ENCODE peak calls at places on chromosomes 4 and X, in nine cellular contexts. One of them, this sample, is unnamed. For H3K4me1, the result is how much of the 10 kb centered on the place peaks cover.

GRCh38 chrX:103175944-103176753 is 38.8 kb upstream of the BEX4 start:
- DNase-seq in SK-N-SH: peak
- DNase-seq in HepG2: peak
- DNase-seq in sigmoid colon: peak
- DNase-seq in transverse colon: peak
- DNase-seq in spleen: no peak
- DNase-seq in breast epithelium: peak
- DNase-seq in GM23338: peak
- DNase-seq in HCT116: no peak
- DNase-seq in this sample: peak

GRCh38 chr4:150117094-150117493 is 38.8 kb downstream of the DCLK2 start:
- DNase-seq in HCT116: no peak
- DNase-seq in spleen: no peak
- DNase-seq in HepG2: no peak
- DNase-seq in breast epithelium: no peak
- DNase-seq in GM23338: no peak
- DNase-seq in transverse colon: no peak
- DNase-seq in sigmoid colon: no peak
- DNase-seq in SK-N-SH: no peak
- DNase-seq in this sample: no peak

GRCh38 chr4:124953059-124953850 is 240.7 kb upstream of the ANKRD50 start:
- DNase-seq in transverse colon: no peak
- DNase-seq in spleen: no peak
- DNase-seq in SK-N-SH: no peak
- DNase-seq in breast epithelium: no peak
- DNase-seq in HepG2: no peak
- DNase-seq in HCT116: no peak
- DNase-seq in GM23338: no peak
- DNase-seq in sigmoid colon: no peak
- DNase-seq in this sample: no peak

GRCh38 chr4:76687730-76688441 is 210.1 kb downstream of the SOWAHB start:
- DNase-seq in transverse colon: no peak
- DNase-seq in HepG2: no peak
- DNase-seq in HCT116: no peak
- DNase-seq in breast epithelium: no peak
- DNase-seq in GM23338: peak
- DNase-seq in SK-N-SH: peak
- DNase-seq in spleen: no peak
- DNase-seq in sigmoid colon: no peak
- DNase-seq in this sample: no peak

GRCh38 chr4:37793562-37793961 is 32.9 kb upstream of the PGM2 start:
- DNase-seq in HCT116: no peak
- DNase-seq in spleen: no peak
- DNase-seq in sigmoid colon: no peak
- DNase-seq in breast epithelium: no peak
- DNase-seq in transverse colon: no peak
- DNase-seq in HepG2: peak
- DNase-seq in GM23338: peak
- DNase-seq in SK-N-SH: no peak
- DNase-seq in this sample: no peak

GRCh38 chr4:83108101-83108861 is 6.2 kb downstream of the PLAC8 start:
- DNase-seq in SK-N-SH: no peak
- DNase-seq in HCT116: no peak
- DNase-seq in breast epithelium: no peak
- DNase-seq in transverse colon: peak
- DNase-seq in sigmoid colon: no peak
- DNase-seq in spleen: no peak
- DNase-seq in GM23338: peak
- DNase-seq in HepG2: no peak
- DNase-seq in this sample: no peak

GRCh38 chr4:76689079-76689817 is 208.7 kb downstream of the SOWAHB start:
- DNase-seq in sigmoid colon: no peak
- DNase-seq in HCT116: peak
- DNase-seq in breast epithelium: no peak
- DNase-seq in HepG2: no peak
- DNase-seq in GM23338: peak
- DNase-seq in SK-N-SH: peak
- DNase-seq in spleen: peak
- DNase-seq in transverse colon: peak
- DNase-seq in this sample: peak

GRCh38 chr4:140046037-140046436 is 107.9 kb downstream of the MAML3 start:
- DNase-seq in sigmoid colon: no peak
- DNase-seq in spleen: no peak
- DNase-seq in HCT116: no peak
- DNase-seq in SK-N-SH: no peak
- DNase-seq in transverse colon: no peak
- DNase-seq in HepG2: no peak
- DNase-seq in breast epithelium: no peak
- DNase-seq in GM23338: no peak
- DNase-seq in this sample: no peak

GRCh38 chr4:80336582-80336981 is 1.1 kb downstream of the CFAP299 start:
- DNase-seq in spleen: peak
- DNase-seq in breast epithelium: no peak
- DNase-seq in GM23338: peak
- DNase-seq in HCT116: peak
- DNase-seq in transverse colon: peak
- DNase-seq in sigmoid colon: peak
- DNase-seq in SK-N-SH: peak
- DNase-seq in HepG2: peak
- DNase-seq in this sample: no peak

GRCh38 chr4:158778065-158778711 is 9.4 kb downstream of the FNIP2 start:
- DNase-seq in SK-N-SH: no peak
- DNase-seq in transverse colon: no peak
- DNase-seq in GM23338: no peak
- DNase-seq in HCT116: no peak
- DNase-seq in sigmoid colon: no peak
- DNase-seq in breast epithelium: no peak
- DNase-seq in spleen: no peak
- DNase-seq in HepG2: no peak
- DNase-seq in this sample: no peak
- H3K4me1 ChIP-seq in SK-N-SH: under half
- H3K4me1 ChIP-seq in transverse colon: under half
- H3K4me1 ChIP-seq in GM23338: under half
- H3K4me1 ChIP-seq in HCT116: under half
- H3K4me1 ChIP-seq in sigmoid colon: under half
- H3K4me1 ChIP-seq in breast epithelium: under half
- H3K4me1 ChIP-seq in spleen: under half
- H3K4me1 ChIP-seq in HepG2: half or more
- H3K4me1 ChIP-seq in this sample: half or more

DNA sequence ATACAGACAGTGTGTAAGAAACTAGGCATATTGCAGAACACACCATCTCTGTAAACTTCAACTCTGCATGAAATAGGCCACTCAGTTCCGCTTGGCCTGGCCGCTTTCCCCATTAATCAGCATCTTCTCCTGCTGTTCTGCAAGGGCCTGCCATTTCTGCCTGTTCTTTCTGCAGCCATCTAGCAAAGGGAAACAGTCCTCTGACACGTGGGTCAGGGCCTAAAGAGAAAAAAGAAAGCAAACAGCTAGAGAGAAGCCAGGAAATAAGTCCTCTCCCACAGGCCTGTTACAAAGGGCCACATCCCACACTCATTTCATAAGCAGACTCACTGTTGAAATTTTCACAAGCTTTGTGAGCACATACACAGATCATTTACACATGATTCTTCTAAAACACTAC is 130.1 kb downstream of the PDE5A start:
- DNase-seq in SK-N-SH: no peak
- DNase-seq in transverse colon: no peak
- DNase-seq in GM23338: no peak
- DNase-seq in HCT116: no peak
- DNase-seq in breast epithelium: no peak
- DNase-seq in sigmoid colon: peak
- DNase-seq in spleen: peak
- DNase-seq in HepG2: peak
- DNase-seq in this sample: no peak
- TF ChIP-seq POLR2AphosphoS5 in SK-N-SH: no peak
- TF ChIP-seq POLR2AphosphoS5 in transverse colon: no peak
- TF ChIP-seq POLR2AphosphoS5 in GM23338: no peak
- TF ChIP-seq POLR2AphosphoS5 in HCT116: no peak
- TF ChIP-seq POLR2AphosphoS5 in breast epithelium: no peak
- TF ChIP-seq POLR2AphosphoS5 in sigmoid colon: peak
- TF ChIP-seq POLR2AphosphoS5 in spleen: no peak
- TF ChIP-seq POLR2AphosphoS5 in HepG2: no peak
- TF ChIP-seq POLR2AphosphoS5 in this sample: peak

DNA sequence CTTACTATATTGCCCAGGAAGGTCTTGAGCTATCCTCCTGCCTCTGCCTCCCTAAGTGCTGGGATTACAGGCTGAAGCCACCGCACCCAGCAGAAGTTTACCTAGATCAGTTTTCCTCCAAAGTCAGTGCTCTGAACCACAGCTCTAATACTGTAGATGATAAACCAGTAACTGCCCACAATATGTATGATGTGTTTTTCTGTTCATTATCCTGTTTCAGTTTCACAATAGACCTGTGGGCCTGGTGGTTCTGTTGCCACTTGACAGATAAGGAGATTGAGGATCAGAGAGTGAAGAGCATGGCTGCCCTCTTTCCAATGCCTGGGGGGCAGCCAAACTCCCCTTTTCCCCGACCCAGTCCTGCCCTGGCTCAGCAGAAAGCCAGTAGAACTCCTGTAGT is 87.0 kb downstream of the EFNB1 start:
- DNase-seq in transverse colon: no peak
- DNase-seq in GM23338: no peak
- DNase-seq in sigmoid colon: no peak
- DNase-seq in spleen: no peak
- DNase-seq in breast epithelium: no peak
- DNase-seq in HCT116: no peak
- DNase-seq in HepG2: no peak
- DNase-seq in SK-N-SH: no peak
- DNase-seq in this sample: no peak
- H3K4me1 ChIP-seq in transverse colon: under half
- H3K4me1 ChIP-seq in GM23338: under half
- H3K4me1 ChIP-seq in sigmoid colon: under half
- H3K4me1 ChIP-seq in spleen: under half
- H3K4me1 ChIP-seq in breast epithelium: under half
- H3K4me1 ChIP-seq in HCT116: under half
- H3K4me1 ChIP-seq in HepG2: under half
- H3K4me1 ChIP-seq in SK-N-SH: under half
- H3K4me1 ChIP-seq in this sample: under half

GRCh38 chr4:16889945-16890344 is 8.5 kb downstream of the LDB2 start:
- DNase-seq in spleen: no peak
- DNase-seq in sigmoid colon: no peak
- DNase-seq in transverse colon: no peak
- DNase-seq in HCT116: no peak
- DNase-seq in GM23338: no peak
- DNase-seq in HepG2: no peak
- DNase-seq in SK-N-SH: no peak
- DNase-seq in breast epithelium: no peak
- DNase-seq in this sample: no peak
- TF ChIP-seq POLR2AphosphoS5 in spleen: no peak
- TF ChIP-seq POLR2AphosphoS5 in sigmoid colon: no peak
- TF ChIP-seq POLR2AphosphoS5 in transverse colon: no peak
- TF ChIP-seq POLR2AphosphoS5 in HCT116: no peak
- TF ChIP-seq POLR2AphosphoS5 in GM23338: no peak
- TF ChIP-seq POLR2AphosphoS5 in HepG2: no peak
- TF ChIP-seq POLR2AphosphoS5 in SK-N-SH: no peak
- TF ChIP-seq POLR2AphosphoS5 in breast epithelium: no peak
- TF ChIP-seq POLR2AphosphoS5 in this sample: no peak

GRCh38 chrX:46627044-46627443 is 53.5 kb downstream of the CHST7 start:
- DNase-seq in sigmoid colon: no peak
- DNase-seq in SK-N-SH: no peak
- DNase-seq in transverse colon: no peak
- DNase-seq in HCT116: no peak
- DNase-seq in GM23338: no peak
- DNase-seq in HepG2: no peak
- DNase-seq in breast epithelium: no peak
- DNase-seq in spleen: no peak
- DNase-seq in this sample: no peak
- H3K4me1 ChIP-seq in sigmoid colon: under half
- H3K4me1 ChIP-seq in SK-N-SH: under half
- H3K4me1 ChIP-seq in transverse colon: under half
- H3K4me1 ChIP-seq in HCT116: under half
- H3K4me1 ChIP-seq in GM23338: under half
- H3K4me1 ChIP-seq in HepG2: under half
- H3K4me1 ChIP-seq in breast epithelium: under half
- H3K4me1 ChIP-seq in spleen: under half
- H3K4me1 ChIP-seq in this sample: under half

DNA sequence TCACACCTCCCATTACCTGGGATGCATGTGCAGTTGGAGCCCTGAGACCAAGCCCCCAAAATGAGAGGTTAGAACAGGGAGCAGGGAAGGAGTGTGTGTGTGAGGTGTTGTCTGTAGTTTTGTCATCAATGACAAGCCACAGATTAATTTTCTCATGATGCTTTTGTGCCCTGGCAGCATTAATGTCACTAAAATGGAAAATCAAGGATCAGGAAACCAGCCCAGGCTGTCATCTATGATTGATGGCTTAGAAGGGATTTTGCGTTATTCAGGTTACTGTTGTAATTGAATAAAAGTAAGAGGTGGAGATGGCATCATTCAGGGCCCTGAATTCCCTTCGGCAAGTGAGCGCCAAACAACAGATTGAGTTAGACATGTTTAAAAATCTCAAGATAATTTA is 130.5 kb upstream of the C1QTNF7 start:
- DNase-seq in HepG2: no peak
- DNase-seq in transverse colon: no peak
- DNase-seq in breast epithelium: no peak
- DNase-seq in spleen: no peak
- DNase-seq in GM23338: no peak
- DNase-seq in sigmoid colon: no peak
- DNase-seq in SK-N-SH: no peak
- DNase-seq in HCT116: no peak
- DNase-seq in this sample: no peak
- TF ChIP-seq POLR2AphosphoS5 in HepG2: no peak
- TF ChIP-seq POLR2AphosphoS5 in transverse colon: no peak
- TF ChIP-seq POLR2AphosphoS5 in breast epithelium: no peak
- TF ChIP-seq POLR2AphosphoS5 in spleen: no peak
- TF ChIP-seq POLR2AphosphoS5 in GM23338: no peak
- TF ChIP-seq POLR2AphosphoS5 in sigmoid colon: no peak
- TF ChIP-seq POLR2AphosphoS5 in SK-N-SH: no peak
- TF ChIP-seq POLR2AphosphoS5 in HCT116: no peak
- TF ChIP-seq POLR2AphosphoS5 in this sample: no peak

GRCh38 chr4:77911091-77911490 is 48.5 kb downstream of the MRPL1 start:
- DNase-seq in GM23338: no peak
- DNase-seq in HepG2: no peak
- DNase-seq in spleen: no peak
- DNase-seq in SK-N-SH: no peak
- DNase-seq in sigmoid colon: no peak
- DNase-seq in breast epithelium: no peak
- DNase-seq in transverse colon: no peak
- DNase-seq in HCT116: no peak
- DNase-seq in this sample: no peak

GRCh38 chr4:77911842-77912450 is 49.3 kb downstream of the MRPL1 start:
- DNase-seq in GM23338: no peak
- DNase-seq in breast epithelium: no peak
- DNase-seq in transverse colon: no peak
- DNase-seq in HepG2: no peak
- DNase-seq in spleen: no peak
- DNase-seq in sigmoid colon: no peak
- DNase-seq in SK-N-SH: no peak
- DNase-seq in HCT116: no peak
- DNase-seq in this sample: no peak

GRCh38 chr4:77917601-77918000 is 55.0 kb downstream of the MRPL1 start:
- DNase-seq in GM23338: no peak
- DNase-seq in transverse colon: peak
- DNase-seq in spleen: no peak
- DNase-seq in sigmoid colon: no peak
- DNase-seq in HCT116: no peak
- DNase-seq in SK-N-SH: no peak
- DNase-seq in HepG2: no peak
- DNase-seq in breast epithelium: no peak
- DNase-seq in this sample: no peak

GRCh38 chr4:77917075-77917474 is 54.4 kb downstream of the MRPL1 start:
- DNase-seq in spleen: no peak
- DNase-seq in HCT116: no peak
- DNase-seq in SK-N-SH: no peak
- DNase-seq in HepG2: no peak
- DNase-seq in sigmoid colon: no peak
- DNase-seq in GM23338: no peak
- DNase-seq in transverse colon: no peak
- DNase-seq in breast epithelium: no peak
- DNase-seq in this sample: no peak

GRCh38 chr4:77913353-77913752 is 50.7 kb downstream of the MRPL1 start:
- DNase-seq in HepG2: no peak
- DNase-seq in sigmoid colon: no peak
- DNase-seq in SK-N-SH: no peak
- DNase-seq in transverse colon: no peak
- DNase-seq in HCT116: no peak
- DNase-seq in breast epithelium: no peak
- DNase-seq in spleen: no peak
- DNase-seq in GM23338: no peak
- DNase-seq in this sample: no peak
- H3K4me1 ChIP-seq in HepG2: under half
- H3K4me1 ChIP-seq in sigmoid colon: under half
- H3K4me1 ChIP-seq in SK-N-SH: under half
- H3K4me1 ChIP-seq in transverse colon: under half
- H3K4me1 ChIP-seq in HCT116: under half
- H3K4me1 ChIP-seq in breast epithelium: under half
- H3K4me1 ChIP-seq in spleen: under half
- H3K4me1 ChIP-seq in GM23338: under half
- H3K4me1 ChIP-seq in this sample: under half

This sample was measured in stomach.